ENCODE peak calls at places on chromosome 22, in nine cellular contexts. S is esophagus muscularis mucosa, E is stomach, B is sigmoid colon, Q is transverse colon, R is K562, V is HepG2, O is H1, K is suprapubic skin. X is an unnamed sample.
A peak's percentile ranks its signal among the peaks of the same experiment; 100 is the strongest.

GRCh38 chr22:32932176-32932575 is 126.0 kb downstream of the SYN3 start:
- DNase-seq in E (no peak), O (no peak), Q (no peak), S (no peak), B (no peak), R (no peak), K (no peak), V (peak; percentile 31), X (no peak)

GRCh38 chr22:30903876-30904460 is 64.6 kb downstream of the MORC2 start:
- DNase-seq in Q (no peak), B (no peak), O (peak; percentile 26), V (no peak), S (peak; percentile 66), R (no peak), K (no peak), E (peak; percentile 17), X (no peak)

GRCh38 chr22:30198152-30198845 is 48.3 kb downstream of the LIF start:
- DNase-seq in Q (no peak), R (no peak), V (no peak), E (no peak), K (no peak), B (no peak), S (no peak), O (no peak), X (no peak)

GRCh38 chr22:42375982-42376381 is 56.2 kb downstream of the NFAM1 start:
- DNase-seq in Q (peak; percentile 24), B (no peak), R (peak; percentile 20), S (no peak), V (no peak), K (no peak), O (no peak), E (no peak), X (no peak)

GRCh38 chr22:48883211-48883960 is 944.3 kb downstream of the BRD1 start:
- DNase-seq in K (no peak), B (peak; percentile 42), O (no peak), Q (no peak), R (no peak), E (no peak), S (no peak), V (no peak), X (peak; percentile 33)

GRCh38 chr22:47629791-47630655 is 867.6 kb downstream of the TBC1D22A start:
- DNase-seq in O (no peak), S (peak; percentile 79), Q (no peak), V (no peak), K (no peak), R (no peak), E (peak; percentile 3), B (no peak), X (no peak)

GRCh38 chr22:21736084-21736642 is 569 bp upstream of the YPEL1 start:
- DNase-seq in V (no peak), S (no peak), O (no peak), R (no peak), Q (no peak), B (no peak), E (no peak), K (no peak), X (no peak)

GRCh38 chr22:32644252-32645100 is 157.0 kb upstream of the TIMP3 start:
- DNase-seq in B (peak; percentile 83), V (peak; percentile 98), S (no peak), R (no peak), O (no peak), E (peak; percentile 40), Q (peak; percentile 50), K (peak; percentile 84), X (no peak)

GRCh38 chr22:42764895-42765363 is 44.3 kb upstream of the A4GALT start:
- DNase-seq in Q (no peak), R (no peak), S (no peak), B (no peak), V (no peak), E (no peak), K (no peak), O (no peak), X (peak; percentile 54)

DNA sequence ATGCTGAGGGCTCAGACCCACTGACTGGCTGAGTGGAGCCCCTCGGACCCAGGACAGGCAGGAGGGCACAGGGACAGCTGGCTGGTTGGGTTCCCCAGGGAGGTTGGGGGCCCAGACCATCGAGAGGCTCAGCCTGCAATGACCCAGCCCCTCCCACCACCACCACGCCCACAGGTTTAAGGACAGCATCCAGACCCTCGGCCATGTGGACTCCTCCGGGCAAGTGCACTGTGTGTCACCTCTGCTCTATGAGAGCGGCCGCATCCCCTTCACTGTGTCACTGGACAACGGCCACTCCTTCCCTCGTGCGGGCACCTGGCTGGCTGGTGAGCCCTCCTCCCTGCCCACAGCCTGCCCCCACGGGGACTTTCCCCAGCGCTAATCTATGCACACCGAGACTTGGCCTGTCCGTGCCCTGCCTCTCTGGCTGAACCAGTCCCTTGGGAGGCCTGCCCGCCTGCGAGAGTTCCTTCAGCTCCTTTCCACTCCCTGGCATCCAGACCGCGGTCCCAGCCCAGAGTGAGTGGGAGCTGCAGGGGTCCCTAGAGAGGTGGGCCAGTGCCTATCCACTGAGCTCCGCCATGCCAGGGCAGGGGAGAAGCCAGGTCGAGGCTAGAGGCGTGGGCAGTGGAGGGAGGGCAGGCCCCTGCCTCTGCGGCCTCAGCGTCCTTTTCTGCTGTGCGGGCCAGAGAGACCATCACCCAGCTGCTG is 2.2 kb downstream of the SUSD2 start:
- DNase-seq in O (no peak), B (peak; percentile 56), Q (no peak), V (no peak), R (no peak), K (no peak), S (no peak), E (peak; percentile 84), X (peak; percentile 68)
- TF ChIP-seq POLR2AphosphoS5 in O (no peak), B (no peak), Q (no peak), V (no peak), R (no peak), K (no peak), S (no peak), E (no peak), X (no peak)

DNA sequence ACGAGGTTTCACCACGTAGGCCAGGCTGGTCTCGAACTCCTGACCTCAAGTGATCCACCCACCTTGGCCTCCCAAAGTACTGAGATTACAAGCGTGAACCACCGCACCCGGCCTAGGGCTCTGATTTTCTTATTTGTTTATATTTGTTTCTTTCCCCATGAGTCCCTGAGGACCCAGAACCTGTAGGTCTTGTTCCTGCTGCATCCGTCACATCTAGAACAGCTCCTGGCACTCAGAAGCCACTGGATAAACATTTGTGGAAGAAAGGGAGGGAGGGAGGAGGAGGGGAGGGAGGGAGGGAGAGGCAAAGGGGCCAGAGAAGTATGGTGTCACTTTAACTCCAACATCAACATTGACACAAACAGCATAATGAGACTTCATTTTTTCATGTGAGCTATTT is 67.7 kb downstream of the CELSR1 start:
- DNase-seq in B (no peak), O (no peak), E (peak; percentile 67), V (peak; percentile 34), Q (no peak), R (no peak), S (no peak), K (no peak), X (no peak)
- TF ChIP-seq EP300 in B (no peak), O (no peak), E (no peak), V (no peak), Q (no peak), R (no peak), S (no peak), K (no peak), X (no peak)

DNA sequence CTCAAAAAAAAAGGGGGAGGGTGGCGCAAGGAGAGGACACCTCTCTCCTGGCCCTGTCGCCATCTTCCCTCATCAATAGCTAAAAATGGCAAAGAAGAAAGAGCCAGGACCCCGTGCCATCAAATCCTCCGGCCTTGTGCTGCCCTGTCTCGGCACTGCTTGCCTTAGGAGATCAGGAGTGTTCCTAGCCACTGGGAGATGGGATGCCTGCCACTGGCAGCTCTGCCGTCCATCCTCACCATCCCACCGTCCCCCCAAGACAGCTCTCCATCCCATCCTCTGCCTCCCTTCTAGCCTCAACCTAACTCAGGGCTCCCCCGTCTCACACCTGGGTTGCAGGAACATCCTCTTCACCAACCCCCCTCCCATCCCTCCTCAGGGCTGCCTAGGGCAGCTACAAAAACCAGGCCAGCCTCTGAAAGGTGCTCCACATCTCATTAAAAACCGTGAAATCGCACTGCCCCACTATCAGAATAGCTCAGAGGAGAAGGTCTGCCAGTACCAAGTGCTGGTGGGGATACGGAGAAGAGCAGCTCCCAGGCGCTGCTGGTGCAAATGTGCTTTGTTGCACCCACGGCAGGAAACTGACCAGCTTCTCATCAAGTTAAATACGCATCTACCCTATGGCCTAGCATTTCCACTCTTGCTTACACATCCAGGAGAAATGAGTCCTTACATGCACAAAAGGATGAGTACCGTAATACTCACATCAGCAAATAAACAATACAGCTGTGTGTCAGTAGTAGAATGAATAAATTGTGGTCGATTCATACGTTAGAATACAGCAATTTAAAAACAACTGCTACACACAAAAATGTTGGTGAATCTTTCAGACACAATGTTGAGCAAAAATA is 31.7 kb upstream of the GCAT start:
- DNase-seq in E (no peak), B (no peak), S (no peak), O (no peak), K (no peak), Q (no peak), V (no peak), R (no peak), X (no peak)
- TF ChIP-seq POLR2A in E (no peak), B (no peak), S (no peak), O (no peak), K (no peak), Q (no peak), V (no peak), R (no peak), X (no peak)

GRCh38 chr22:38262051-38262795 is 10.6 kb downstream of the TMEM184B start:
- DNase-seq in K (no peak), R (peak; percentile 57), S (no peak), V (peak; percentile 54), E (peak; percentile 71), Q (peak; percentile 78), B (peak; percentile 79), O (peak; percentile 84), X (peak; percentile 78)

GRCh38 chr22:38261478-38261803 is 11.4 kb downstream of the TMEM184B start:
- DNase-seq in V (no peak), K (no peak), E (no peak), O (no peak), Q (no peak), R (no peak), S (no peak), B (no peak), X (no peak)

GRCh38 chr22:38258895-38259294 is 13.9 kb downstream of the TMEM184B start:
- DNase-seq in S (no peak), E (no peak), V (no peak), B (peak; percentile 84), K (no peak), R (peak; percentile 33), O (no peak), Q (no peak), X (no peak)

GRCh38 chr22:38259370-38259769 is 13.4 kb downstream of the TMEM184B start:
- DNase-seq in B (no peak), Q (no peak), V (no peak), O (no peak), S (no peak), K (no peak), E (no peak), R (no peak), X (no peak)

DNA sequence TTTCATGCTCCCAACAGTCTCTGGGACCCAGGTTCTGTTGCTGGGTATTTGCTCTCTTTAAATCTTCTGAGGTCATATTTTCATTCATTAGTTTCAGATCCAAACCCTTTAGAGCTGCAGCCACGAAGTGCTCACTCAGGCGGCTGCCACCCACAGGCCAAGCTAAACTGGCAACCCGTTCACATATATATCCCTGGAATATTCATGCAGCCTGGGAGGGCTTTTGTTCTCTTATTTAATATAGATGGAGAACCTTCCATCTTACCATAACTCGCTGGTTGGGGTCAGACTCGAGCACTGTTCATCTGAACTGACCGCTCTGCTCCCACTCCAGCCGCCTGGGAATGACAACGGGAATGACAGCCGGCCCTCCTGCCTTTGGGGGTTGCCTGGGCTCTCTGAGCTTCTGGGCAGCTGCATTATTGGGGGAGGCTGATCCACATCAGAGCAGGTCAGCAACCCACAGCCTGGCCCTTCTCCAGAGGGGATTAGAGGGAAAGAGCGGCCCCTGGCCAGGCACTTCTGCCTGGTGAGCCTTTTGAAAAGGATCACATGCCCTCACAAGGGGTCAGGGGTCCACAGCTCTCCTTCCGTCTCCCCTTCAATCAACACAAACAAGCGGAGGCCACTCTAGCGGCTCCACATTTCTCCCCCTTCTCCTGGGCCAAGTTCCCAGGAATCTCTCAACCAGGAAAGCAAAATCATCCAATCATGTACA is 11.9 kb downstream of the TMEM184B start:
- DNase-seq in K (no peak), V (peak; percentile 61), O (no peak), B (no peak), R (no peak), S (no peak), Q (no peak), E (no peak), X (no peak)
- TF ChIP-seq POLR2AphosphoS5 in K (no peak), V (no peak), O (no peak), B (no peak), R (no peak), S (no peak), Q (no peak), E (no peak), X (no peak)

X was measured in upper lobe of left lung.